ENCODE peak calls at places on chromosome 17, in seven cellular contexts. One of them, this sample, is unnamed.
A peak's percentile ranks its signal among the peaks of the same experiment; 100 is the strongest.

GRCh38 chr17:65249774-65250173 is 112.6 kb downstream of the RGS9 start:
- DNase-seq in AG08395: no peak
- DNase-seq in EH: no peak
- DNase-seq in Peyer's patch: no peak
- DNase-seq in H9: no peak
- DNase-seq in T47D: no peak
- DNase-seq in A172: no peak
- DNase-seq in this sample: no peak

GRCh38 chr17:63431939-63432804 is 13.9 kb downstream of the CYB561 start:
- DNase-seq in AG08395: no peak
- DNase-seq in EH: peak; percentile 86
- DNase-seq in Peyer's patch: no peak
- DNase-seq in H9: no peak
- DNase-seq in T47D: no peak
- DNase-seq in A172: no peak
- DNase-seq in this sample: no peak

GRCh38 chr17:19401321-19402010 is 9.6 kb upstream of the RNF112 start:
- DNase-seq in AG08395: no peak
- DNase-seq in EH: no peak
- DNase-seq in Peyer's patch: no peak
- DNase-seq in H9: no peak
- DNase-seq in T47D: no peak
- DNase-seq in A172: no peak
- DNase-seq in this sample: no peak

GRCh38 chr17:15351925-15352324 is 10.5 kb upstream of the TEKT3 start:
- DNase-seq in AG08395: peak; percentile 89
- DNase-seq in EH: peak; percentile 76
- DNase-seq in Peyer's patch: no peak
- DNase-seq in H9: no peak
- DNase-seq in T47D: no peak
- DNase-seq in A172: peak; percentile 52
- DNase-seq in this sample: no peak

GRCh38 chr17:34451313-34451712 is 88.3 kb upstream of the CCL1 start:
- DNase-seq in AG08395: no peak
- DNase-seq in EH: peak; percentile 1
- DNase-seq in Peyer's patch: no peak
- DNase-seq in H9: no peak
- DNase-seq in T47D: peak; percentile 26
- DNase-seq in A172: no peak
- DNase-seq in this sample: no peak

GRCh38 chr17:603405-604193 is 111.0 kb downstream of the VPS53 start:
- DNase-seq in AG08395: no peak
- DNase-seq in EH: peak; percentile 13
- DNase-seq in Peyer's patch: no peak
- DNase-seq in H9: no peak
- DNase-seq in T47D: no peak
- DNase-seq in A172: no peak
- DNase-seq in this sample: no peak

GRCh38 chr17:45282683-45283644 is 21.1 kb upstream of the SPATA32 start:
- DNase-seq in AG08395: no peak
- DNase-seq in EH: peak; percentile 46
- DNase-seq in Peyer's patch: no peak
- DNase-seq in H9: no peak
- DNase-seq in T47D: no peak
- DNase-seq in A172: peak; percentile 83
- DNase-seq in this sample: no peak

GRCh38 chr17:44830359-44831269 is 527 bp upstream of the GJC1 start:
- DNase-seq in AG08395: peak; percentile 23
- DNase-seq in EH: peak; percentile 48
- DNase-seq in Peyer's patch: no peak
- DNase-seq in H9: peak; percentile 73
- DNase-seq in T47D: peak; percentile 46
- DNase-seq in A172: no peak
- DNase-seq in this sample: peak; percentile 39

GRCh38 chr17:78746263-78746948 is 35.7 kb downstream of the CYTH1 start:
- DNase-seq in AG08395: no peak
- DNase-seq in EH: no peak
- DNase-seq in Peyer's patch: peak; percentile 35
- DNase-seq in H9: no peak
- DNase-seq in T47D: no peak
- DNase-seq in A172: no peak
- DNase-seq in this sample: no peak

GRCh38 chr17:12631076-12631475 is 34.6 kb upstream of the MYOCD start:
- DNase-seq in AG08395: no peak
- DNase-seq in EH: peak; percentile 70
- DNase-seq in Peyer's patch: no peak
- DNase-seq in H9: no peak
- DNase-seq in T47D: no peak
- DNase-seq in A172: no peak
- DNase-seq in this sample: no peak

GRCh38 chr17:75920045-75920560 is 15.4 kb upstream of the MRPL38 start:
- DNase-seq in AG08395: no peak
- DNase-seq in EH: no peak
- DNase-seq in Peyer's patch: no peak
- DNase-seq in H9: no peak
- DNase-seq in T47D: no peak
- DNase-seq in A172: no peak
- DNase-seq in this sample: no peak

GRCh38 chr17:17027442-17028058 is 14.7 kb upstream of the MPRIP start:
- DNase-seq in AG08395: no peak
- DNase-seq in EH: no peak
- DNase-seq in Peyer's patch: no peak
- DNase-seq in H9: no peak
- DNase-seq in T47D: no peak
- DNase-seq in A172: no peak
- DNase-seq in this sample: no peak

GRCh38 chr17:65163990-65164495 is 26.9 kb downstream of the RGS9 start:
- DNase-seq in AG08395: peak; percentile 59
- DNase-seq in EH: peak; percentile 72
- DNase-seq in Peyer's patch: no peak
- DNase-seq in H9: peak; percentile 47
- DNase-seq in T47D: no peak
- DNase-seq in A172: peak; percentile 81
- DNase-seq in this sample: peak; percentile 54

GRCh38 chr17:55652825-55653224 is 69.8 kb downstream of the TMEM100 start:
- DNase-seq in AG08395: no peak
- DNase-seq in EH: no peak
- DNase-seq in Peyer's patch: no peak
- DNase-seq in H9: no peak
- DNase-seq in T47D: no peak
- DNase-seq in A172: no peak
- DNase-seq in this sample: no peak

GRCh38 chr17:66786101-66786500 is 48.8 kb upstream of the CACNG5 start:
- DNase-seq in AG08395: no peak
- DNase-seq in EH: no peak
- DNase-seq in Peyer's patch: no peak
- DNase-seq in H9: no peak
- DNase-seq in T47D: no peak
- DNase-seq in A172: no peak
- DNase-seq in this sample: no peak

GRCh38 chr17:28398280-28398981 is 7.6 kb downstream of the SLC46A1 start:
- DNase-seq in AG08395: no peak
- DNase-seq in EH: peak; percentile 51
- DNase-seq in Peyer's patch: no peak
- DNase-seq in H9: no peak
- DNase-seq in T47D: no peak
- DNase-seq in A172: no peak
- DNase-seq in this sample: no peak

GRCh38 chr17:34401165-34401564 is 38.1 kb upstream of the CCL1 start:
- DNase-seq in AG08395: no peak
- DNase-seq in EH: no peak
- DNase-seq in Peyer's patch: no peak
- DNase-seq in H9: peak; percentile 25
- DNase-seq in T47D: no peak
- DNase-seq in A172: no peak
- DNase-seq in this sample: no peak

GRCh38 chr17:80990921-80991644 is 558 bp upstream of the CHMP6 start:
- DNase-seq in AG08395: no peak
- DNase-seq in EH: no peak
- DNase-seq in Peyer's patch: no peak
- DNase-seq in H9: no peak
- DNase-seq in T47D: no peak
- DNase-seq in A172: no peak
- DNase-seq in this sample: no peak

GRCh38 chr17:80071116-80071980 is 30.0 kb upstream of the GAA start:
- DNase-seq in AG08395: peak; percentile 64
- DNase-seq in EH: peak; percentile 60
- DNase-seq in Peyer's patch: peak; percentile 21
- DNase-seq in H9: no peak
- DNase-seq in T47D: no peak
- DNase-seq in A172: peak; percentile 31
- DNase-seq in this sample: no peak

GRCh38 chr17:70437656-70438055 is 268.3 kb downstream of the KCNJ2 start:
- DNase-seq in AG08395: no peak
- DNase-seq in EH: no peak
- DNase-seq in Peyer's patch: no peak
- DNase-seq in H9: no peak
- DNase-seq in T47D: no peak
- DNase-seq in A172: no peak
- DNase-seq in this sample: no peak

GRCh38 chr17:17951524-17951923 is 20.7 kb downstream of the TOM1L2 start:
- DNase-seq in AG08395: no peak
- DNase-seq in EH: no peak
- DNase-seq in Peyer's patch: no peak
- DNase-seq in H9: no peak
- DNase-seq in T47D: no peak
- DNase-seq in A172: no peak
- DNase-seq in this sample: no peak

GRCh38 chr17:18937981-18938691 is 13.8 kb upstream of the SLC5A10 start:
- DNase-seq in AG08395: no peak
- DNase-seq in EH: no peak
- DNase-seq in Peyer's patch: no peak
- DNase-seq in H9: no peak
- DNase-seq in T47D: no peak
- DNase-seq in A172: no peak
- DNase-seq in this sample: no peak

GRCh38 chr17:40714473-40714872 is 10.9 kb upstream of the KRT24 start:
- DNase-seq in AG08395: no peak
- DNase-seq in EH: no peak
- DNase-seq in Peyer's patch: no peak
- DNase-seq in H9: no peak
- DNase-seq in T47D: no peak
- DNase-seq in A172: no peak
- DNase-seq in this sample: no peak

GRCh38 chr17:63698886-63699637 is 863 bp downstream of the LIMD2 start:
- DNase-seq in AG08395: no peak
- DNase-seq in EH: peak; percentile 50
- DNase-seq in Peyer's patch: peak; percentile 96
- DNase-seq in H9: peak; percentile 75
- DNase-seq in T47D: no peak
- DNase-seq in A172: peak; percentile 51
- DNase-seq in this sample: no peak

GRCh38 chr17:81734405-81735055 is 22.4 kb downstream of the SLC25A10 start:
- DNase-seq in AG08395: no peak
- DNase-seq in EH: no peak
- DNase-seq in Peyer's patch: no peak
- DNase-seq in H9: no peak
- DNase-seq in T47D: no peak
- DNase-seq in A172: no peak
- DNase-seq in this sample: no peak

GRCh38 chr17:74971842-74972106 is 785 bp downstream of the HID1 start:
- DNase-seq in AG08395: no peak
- DNase-seq in EH: no peak
- DNase-seq in Peyer's patch: no peak
- DNase-seq in H9: no peak
- DNase-seq in T47D: no peak
- DNase-seq in A172: no peak
- DNase-seq in this sample: no peak

GRCh38 chr17:42679001-42679491 is 2.3 kb upstream of the PLEKHH3 start:
- DNase-seq in AG08395: no peak
- DNase-seq in EH: peak; percentile 39
- DNase-seq in Peyer's patch: no peak
- DNase-seq in H9: peak; percentile 72
- DNase-seq in T47D: peak; percentile 50
- DNase-seq in A172: peak; percentile 53
- DNase-seq in this sample: peak; percentile 74

GRCh38 chr17:69320210-69320907 is 6.6 kb downstream of the ABCA5 start:
- DNase-seq in AG08395: no peak
- DNase-seq in EH: no peak
- DNase-seq in Peyer's patch: no peak
- DNase-seq in H9: no peak
- DNase-seq in T47D: no peak
- DNase-seq in A172: no peak
- DNase-seq in this sample: no peak